ENCODE peak calls at places on chromosomes 16 and 17, in six cellular contexts. B is uterus, R is ascending aorta, T is pancreas, P is thoracic aorta, S is PC-3. U is an unnamed sample. For H3K9me3, the result is how much of the 10 kb centered on the place peaks cover.

GRCh38 chr16:10669791-10670190 is 24.9 kb downstream of the TEKT5 start:
- DNase-seq in B (no peak), R (no peak), T (no peak), P (no peak), S (no peak), U (no peak)

GRCh38 chr17:15943971-15944719 is 785 bp upstream of the ADORA2B start:
- DNase-seq in B (no peak), R (no peak), T (no peak), P (no peak), S (no peak), U (no peak)

GRCh38 chr17:2004435-2004952 is 20.6 kb downstream of the RTN4RL1 start:
- DNase-seq in B (no peak), R (no peak), T (no peak), P (no peak), S (no peak), U (no peak)

GRCh38 chr16:6684076-6684673 is 648.5 kb upstream of the RBFOX1 start:
- DNase-seq in B (no peak), R (no peak), T (no peak), P (no peak), S (peak), U (no peak)

GRCh38 chr16:8916541-8917225 is 34.5 kb downstream of the LITAFD start:
- DNase-seq in B (no peak), R (no peak), T (no peak), P (no peak), S (no peak), U (no peak)

GRCh38 chr17:40344321-40345160 is 20.0 kb downstream of the GJD3 start:
- DNase-seq in B (no peak), R (no peak), T (no peak), P (no peak), S (no peak), U (no peak)

GRCh38 chr16:31477220-31478216 is 5.4 kb upstream of the SLC5A2 start:
- DNase-seq in B (no peak), R (no peak), T (peak), P (no peak), S (no peak), U (no peak)

GRCh38 chr17:76032073-76032779 is 5.1 kb upstream of the EVPL start:
- DNase-seq in B (no peak), R (no peak), T (no peak), P (no peak), S (peak), U (no peak)

GRCh38 chr16:90008708-90009145 is 10.5 kb downstream of the DBNDD1 start:
- DNase-seq in B (no peak), R (no peak), T (no peak), P (no peak), S (no peak), U (no peak)

GRCh38 chr16:80047796-80048649 is 447.5 kb upstream of the MAF start:
- DNase-seq in B (no peak), R (no peak), T (no peak), P (no peak), S (no peak), U (no peak)

GRCh38 chr16:80046848-80047247 is 446.3 kb upstream of the MAF start:
- DNase-seq in B (no peak), R (no peak), T (no peak), P (no peak), S (no peak), U (no peak)

GRCh38 chr16:80055831-80056230 is 455.3 kb upstream of the MAF start:
- DNase-seq in B (no peak), R (no peak), T (no peak), P (no peak), S (no peak), U (no peak)

GRCh38 chr16:80054656-80055055 is 454.1 kb upstream of the MAF start:
- DNase-seq in B (no peak), R (no peak), T (no peak), P (no peak), S (no peak), U (no peak)

DNA sequence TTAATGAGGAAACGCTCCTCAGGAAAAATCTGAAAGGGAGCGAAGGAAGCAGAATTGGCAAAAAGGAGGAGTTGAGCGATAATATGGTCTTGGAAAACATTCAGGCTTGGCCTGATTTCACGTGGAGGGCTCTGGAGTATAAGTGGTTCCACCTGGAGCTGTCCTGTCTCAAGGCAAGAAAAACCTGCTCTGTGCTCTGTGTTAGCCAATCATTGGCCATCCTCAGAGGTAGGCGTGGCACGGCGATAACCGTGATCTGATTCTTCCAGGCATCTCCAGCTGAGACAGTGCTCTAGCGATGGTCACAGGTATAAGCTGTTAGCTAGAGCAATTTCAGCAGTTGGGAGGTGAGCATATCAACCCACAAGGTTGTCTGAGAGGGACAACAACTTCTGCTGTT is 450.5 kb upstream of the MAF start:
- DNase-seq in B (no peak), R (no peak), T (no peak), P (no peak), S (no peak), U (no peak)
- H3K9me3 ChIP-seq in B (under half), R (under half), T (under half), P (under half), S (under half), U (under half)

DNA sequence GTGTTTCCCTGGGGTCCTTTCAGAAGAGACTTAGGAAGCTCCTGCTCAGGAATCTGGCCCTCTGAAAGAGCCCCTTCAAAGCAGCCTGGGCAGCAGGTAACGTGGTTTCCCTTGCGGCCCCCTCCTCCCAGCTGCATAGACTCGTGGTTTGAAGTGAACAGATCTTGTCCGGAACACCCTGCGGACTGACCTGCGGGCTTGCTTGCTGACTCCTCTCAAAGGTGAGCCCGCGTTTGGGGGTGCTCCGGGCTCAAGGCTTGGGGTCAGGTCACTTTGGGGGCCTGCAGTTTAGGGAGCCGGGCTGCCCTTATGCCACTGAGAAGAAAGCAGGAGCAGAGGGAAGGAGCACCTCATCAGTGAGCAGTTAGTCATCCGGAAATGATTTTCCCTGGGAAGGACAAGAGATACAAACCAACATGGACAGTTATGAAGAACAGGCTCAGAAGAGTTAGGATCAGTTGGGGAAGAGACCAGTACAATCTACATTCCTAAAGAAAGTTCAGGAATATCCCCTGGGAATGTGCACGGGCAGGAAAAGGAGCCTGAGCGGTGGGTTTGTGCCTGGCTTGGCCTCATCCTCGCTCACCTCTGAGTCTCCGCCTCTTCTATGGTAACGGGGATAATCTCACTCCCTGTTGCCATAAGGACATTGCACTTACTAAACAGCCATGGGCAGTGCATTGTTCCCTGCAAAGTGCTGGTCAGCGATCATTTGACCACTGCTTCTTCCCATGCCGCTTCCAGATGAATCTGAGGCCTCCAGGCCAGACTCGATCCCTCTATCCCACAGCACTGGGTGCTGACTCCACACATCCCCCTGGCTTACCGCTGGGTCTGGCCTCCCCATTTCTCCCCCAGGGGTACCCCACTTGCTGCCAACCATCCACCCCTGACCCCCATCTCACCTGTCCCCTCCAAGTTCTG is 10.0 kb downstream of the LDHD start:
- DNase-seq in B (no peak), R (no peak), T (no peak), P (no peak), S (no peak), U (no peak)
- H3K27ac ChIP-seq in B (peak), R (peak), T (no peak), P (peak), S (no peak), U (peak)

GRCh38 chr17:83181991-83182619 is 102.7 kb downstream of the METRNL start:
- DNase-seq in B (no peak), R (peak), T (no peak), P (no peak), S (no peak), U (peak)

GRCh38 chr17:83183951-83184506 is 104.6 kb downstream of the METRNL start:
- DNase-seq in B (peak), R (peak), T (peak), P (no peak), S (no peak), U (peak)

GRCh38 chr17:83183150-83183820 is 103.9 kb downstream of the METRNL start:
- DNase-seq in B (no peak), R (no peak), T (no peak), P (no peak), S (no peak), U (peak)

GRCh38 chr17:83180996-83181481 is 101.6 kb downstream of the METRNL start:
- DNase-seq in B (no peak), R (no peak), T (no peak), P (no peak), S (no peak), U (no peak)

DNA sequence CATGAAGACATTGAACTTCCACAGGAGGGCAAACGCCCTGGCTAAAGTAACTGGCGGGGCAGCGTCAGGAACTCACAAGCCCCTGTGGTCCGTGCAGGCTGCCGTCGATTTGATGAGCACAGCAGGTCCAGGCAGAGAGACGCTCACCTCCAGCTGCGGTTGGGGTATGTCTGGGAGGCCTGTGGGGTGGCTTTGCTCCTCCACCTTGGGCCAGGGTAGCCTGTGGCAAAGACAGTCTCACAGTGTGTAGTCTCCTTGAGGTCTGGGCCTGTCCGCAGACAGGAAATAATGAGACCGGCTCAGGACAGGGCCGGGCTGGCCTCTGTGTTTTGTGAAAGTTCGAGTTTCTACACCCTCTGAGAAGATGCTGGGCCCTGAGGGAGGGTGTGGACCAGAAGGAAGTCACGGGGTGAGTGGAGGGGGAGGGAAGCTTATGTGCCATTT is 103.2 kb downstream of the METRNL start:
- DNase-seq in B (peak), R (peak), T (peak), P (no peak), S (no peak), U (peak)
- H3K9me3 ChIP-seq in B (under half), R (under half), T (under half), P (under half), S (under half), U (under half)

GRCh38 chr17:81403040-81403467 is 7.8 kb downstream of the BAHCC1 start:
- DNase-seq in B (no peak), R (no peak), T (no peak), P (no peak), S (no peak), U (no peak)
- H3K27ac ChIP-seq in B (peak), R (peak), T (peak), P (peak), S (no peak), U (peak)

GRCh38 chr17:68327823-68328557 is 36.7 kb downstream of the ARSG start:
- DNase-seq in B (no peak), R (no peak), T (no peak), P (no peak), S (no peak), U (no peak)

GRCh38 chr17:68325961-68326360 is 34.7 kb downstream of the ARSG start:
- DNase-seq in B (no peak), R (no peak), T (no peak), P (no peak), S (no peak), U (no peak)

GRCh38 chr17:68329331-68329730 is 38.0 kb downstream of the ARSG start:
- DNase-seq in B (no peak), R (no peak), T (no peak), P (no peak), S (no peak), U (no peak)

GRCh38 chr17:68326681-68327080 is 35.4 kb downstream of the ARSG start:
- DNase-seq in B (no peak), R (no peak), T (no peak), P (no peak), S (no peak), U (no peak)

DNA sequence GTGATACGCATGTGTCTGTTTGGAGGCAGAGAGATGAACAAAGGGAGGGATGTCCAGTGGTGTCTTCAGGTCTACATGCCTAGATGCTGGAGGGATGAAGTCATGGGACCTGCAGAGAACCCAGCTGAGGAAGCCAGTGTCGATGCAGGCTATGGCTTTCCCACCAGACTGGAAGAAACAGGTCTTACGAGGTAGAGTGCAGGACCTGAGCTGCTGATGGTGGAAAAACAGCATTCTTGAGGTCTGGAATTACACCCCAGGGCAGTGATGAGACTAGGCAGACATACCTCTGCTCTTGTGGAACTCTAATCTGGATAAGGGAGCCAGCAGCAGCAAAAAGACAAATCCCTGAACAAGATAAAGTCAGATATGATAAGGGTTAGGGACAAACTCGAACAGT is 37.4 kb downstream of the ARSG start:
- DNase-seq in B (no peak), R (no peak), T (no peak), P (no peak), S (peak), U (no peak)
- H3K9me3 ChIP-seq in B (under half), R (under half), T (under half), P (under half), S (under half), U (under half)

GRCh38 chr17:50949128-50950001 is 83.2 kb upstream of the TOB1 start:
- DNase-seq in B (no peak), R (peak), T (peak), P (no peak), S (no peak), U (peak)
- H3K27ac ChIP-seq in B (peak), R (peak), T (peak), P (peak), S (peak), U (peak)

GRCh38 chr16:68577352-68577853 is 38.3 kb downstream of the ZFP90 start:
- DNase-seq in B (no peak), R (no peak), T (no peak), P (no peak), S (no peak), U (no peak)
- H3K9me3 ChIP-seq in B (under half), R (half or more), T (under half), P (half or more), S (under half), U (half or more)

DNA sequence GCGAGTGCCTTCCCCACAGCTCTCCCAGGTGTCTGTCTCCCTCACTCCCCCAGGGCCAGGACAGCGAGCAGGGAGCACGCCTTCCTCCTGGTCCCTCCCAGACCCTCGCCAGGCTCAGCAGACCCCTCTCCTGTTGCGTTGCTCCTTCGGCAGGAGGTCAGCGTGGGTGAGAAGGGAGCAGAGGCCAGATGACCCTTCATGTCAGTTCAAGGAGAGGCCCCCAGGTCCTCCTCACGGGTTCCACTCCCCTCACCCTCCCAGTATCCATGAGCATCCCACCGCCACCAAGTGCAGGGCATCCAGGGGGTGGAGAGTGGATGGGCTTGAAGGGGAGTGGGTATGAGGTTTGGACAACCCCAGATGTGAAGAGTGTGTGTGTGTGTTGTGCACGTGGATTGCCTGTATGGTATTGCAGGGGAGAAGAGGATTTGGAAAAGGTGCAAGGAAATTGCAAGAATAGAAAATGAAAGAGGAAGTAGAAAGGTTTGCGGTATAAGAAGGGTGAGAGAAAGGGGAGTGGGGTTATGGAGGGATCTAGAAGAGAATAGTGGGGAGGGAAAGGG is 17.7 kb downstream of the SGCA start:
- DNase-seq in B (no peak), R (no peak), T (no peak), P (no peak), S (no peak), U (no peak)
- H3K27ac ChIP-seq in B (peak), R (peak), T (no peak), P (peak), S (no peak), U (peak)

U was measured in tibial nerve.